ENCODE peak calls at places on chromosomes 2 and 18, in ten cellular contexts. B is GM19239; L is dermis blood vessel endothelial cell; G is HT-29; V is activated CD4-positive, alpha-beta T cell treated with anti-CD3 and anti-CD28 coated beads for 1 hour; U is H4; D is NCI-H524; S is AG10803; W is astrocyte of the cerebellum; K is KG1. J is an unnamed sample.
A peak's percentile ranks its signal among the peaks of the same experiment; 100 is the strongest.

GRCh38 chr18:58716046-58716766 is 44.9 kb downstream of the MALT1 start:
- DNase-seq in W (no peak), G (no peak), U (no peak), B (no peak), V (no peak), K (no peak), D (no peak), S (no peak), L (no peak), J (no peak)

GRCh38 chr2:41500895-41501294 is 546.9 kb upstream of the PKDCC start:
- DNase-seq in W (no peak), L (no peak), D (no peak), B (no peak), G (no peak), U (no peak), V (no peak), S (no peak), K (no peak), J (no peak)

GRCh38 chr2:110172506-110172905 is 32.3 kb downstream of the NPHP1 start:
- DNase-seq in G (no peak), D (no peak), K (no peak), W (no peak), L (no peak), U (no peak), S (no peak), V (no peak), B (no peak), J (no peak)

GRCh38 chr2:53407363-53408080 is 360.1 kb upstream of the CHAC2 start:
- DNase-seq in D (no peak), W (no peak), B (no peak), V (no peak), L (no peak), G (no peak), U (no peak), S (no peak), K (no peak), J (no peak)

GRCh38 chr2:56656826-56657225 is 473.0 kb downstream of the CCDC85A start:
- DNase-seq in D (no peak), S (no peak), V (no peak), U (no peak), G (no peak), B (no peak), K (no peak), L (no peak), W (no peak), J (no peak)

GRCh38 chr18:55794288-55795052 is 206.5 kb upstream of the TCF4 start:
- DNase-seq in D (no peak), W (peak; percentile 13), L (no peak), S (peak; percentile 66), K (no peak), G (no peak), B (no peak), V (no peak), U (peak; percentile 43), J (no peak)

GRCh38 chr2:206700141-206700540 is 18.1 kb downstream of the DYTN start:
- DNase-seq in V (no peak), K (no peak), U (no peak), D (no peak), S (no peak), B (no peak), G (no peak), L (peak; percentile 30), W (no peak), J (no peak)

GRCh38 chr2:177553176-177553909 is 160.8 kb downstream of the AGPS start:
- DNase-seq in K (peak; percentile 44), B (no peak), W (no peak), S (peak; percentile 9), U (no peak), D (peak; percentile 55), V (no peak), L (peak; percentile 30), G (peak; percentile 58), J (no peak)

GRCh38 chr2:38436227-38436664 is 59.2 kb upstream of the ATL2 start:
- DNase-seq in W (no peak), S (no peak), U (no peak), D (no peak), L (no peak), K (no peak), G (no peak), V (no peak), B (no peak), J (no peak)

GRCh38 chr18:3485153-3486149 is 35.5 kb downstream of the TGIF1 start:
- DNase-seq in S (no peak), L (no peak), D (no peak), K (no peak), G (peak; percentile 61), W (no peak), V (no peak), B (no peak), U (no peak), J (no peak)

GRCh38 chr2:74261204-74261864 is 62.9 kb downstream of the MTHFD2 start:
- DNase-seq in D (peak; percentile 32), W (no peak), B (no peak), V (no peak), K (no peak), G (peak; percentile 86), S (peak; percentile 26), U (peak; percentile 48), L (peak; percentile 39), J (no peak)

GRCh38 chr2:29576231-29576630 is 345.2 kb downstream of the ALK start:
- DNase-seq in U (no peak), L (no peak), V (no peak), G (no peak), D (no peak), K (no peak), W (no peak), S (no peak), B (no peak), J (no peak)

GRCh38 chr2:163264376-163264775 is 425.8 kb upstream of the KCNH7 start:
- DNase-seq in V (no peak), K (no peak), S (peak; percentile 1), G (no peak), W (no peak), L (no peak), D (no peak), U (no peak), B (no peak), J (no peak)

GRCh38 chr2:20452551-20452950 is 5.7 kb downstream of the RHOB start:
- DNase-seq in L (peak; percentile 84), W (no peak), G (peak; percentile 49), V (no peak), K (no peak), B (no peak), S (no peak), D (peak; percentile 27), U (no peak), J (peak; percentile 65)

GRCh38 chr2:81624825-81625224 is 1320.3 kb upstream of the LRRTM1 start:
- DNase-seq in S (no peak), W (no peak), U (no peak), L (no peak), K (no peak), B (no peak), D (no peak), G (no peak), V (no peak), J (no peak)

GRCh38 chr2:147659051-147659450 is 185.8 kb upstream of the ACVR2A start:
- DNase-seq in G (no peak), B (no peak), L (no peak), U (peak; percentile 69), D (no peak), K (no peak), W (no peak), S (peak; percentile 25), V (no peak), J (no peak)